ENCODE peak calls at places on chromosomes 7 and 10, in ten cellular contexts. Z, G, B, D, J, Y, V, U, K and I are unnamed samples.

GRCh38 chr7:127330070-127330469 is 62.4 kb downstream of the ZNF800 start:
- DNase-seq in G (no peak), B (no peak), U (no peak), Z (no peak), V (no peak), J (no peak), D (no peak), K (no peak), Y (no peak), I (no peak)

GRCh38 chr7:6284461-6285360 is 12.3 kb upstream of the CYTH3 start:
- DNase-seq in V (no peak), Z (no peak), B (no peak), U (no peak), G (no peak), J (no peak), D (no peak), Y (no peak), K (no peak), I (no peak)

GRCh38 chr7:150949564-150949963 is 28.6 kb downstream of the KCNH2 start:
- DNase-seq in U (no peak), Y (peak), J (no peak), D (no peak), V (no peak), Z (no peak), G (no peak), B (no peak), K (peak), I (no peak)

GRCh38 chr7:47945261-47946015 is 2.8 kb downstream of the PKD1L1 start:
- DNase-seq in U (no peak), Y (peak), Z (peak), K (peak), V (peak), D (peak), J (no peak), G (peak), B (peak), I (peak)

GRCh38 chr10:76033457-76034196 is 602.2 kb downstream of the LRMDA start:
- DNase-seq in G (no peak), B (peak), V (no peak), Z (no peak), J (no peak), K (no peak), U (no peak), D (no peak), Y (no peak), I (no peak)

GRCh38 chr7:35508623-35509400 is 186.1 kb downstream of the HERPUD2 start:
- DNase-seq in U (no peak), K (no peak), D (no peak), B (no peak), G (no peak), Y (no peak), Z (no peak), J (no peak), V (peak), I (no peak)

GRCh38 chr7:75971309-75971960 is 23.0 kb downstream of the TMEM120A start:
- DNase-seq in V (no peak), Z (no peak), K (no peak), D (no peak), J (no peak), Y (no peak), B (no peak), U (no peak), G (no peak), I (no peak)

GRCh38 chr7:17095951-17096350 is 202.5 kb upstream of the AHR start:
- DNase-seq in J (no peak), B (no peak), K (no peak), U (no peak), Y (no peak), V (no peak), D (no peak), G (no peak), Z (no peak), I (no peak)

GRCh38 chr10:78528749-78529204 is 495.1 kb downstream of the RPS24 start:
- DNase-seq in G (peak), K (peak), Z (no peak), J (no peak), B (no peak), U (no peak), D (no peak), Y (no peak), V (no peak), I (no peak)

GRCh38 chr10:110547139-110547761 is 20.2 kb upstream of the SMC3 start:
- DNase-seq in B (peak), J (no peak), Y (no peak), G (peak), D (peak), U (no peak), Z (no peak), K (no peak), V (peak), I (peak)

GRCh38 chr10:24556746-24557742 is 166.6 kb downstream of the ARHGAP21 start:
- DNase-seq in J (peak), V (peak), Z (peak), B (peak), K (no peak), Y (no peak), U (peak), G (no peak), D (peak), I (peak)

GRCh38 chr7:45073843-45074737 is 14.7 kb downstream of the NACAD start:
- DNase-seq in U (no peak), K (no peak), B (no peak), G (no peak), Z (no peak), V (no peak), Y (no peak), D (no peak), J (no peak), I (no peak)

GRCh38 chr10:95236068-95236903 is 42.2 kb downstream of the ACSM6 start:
- DNase-seq in G (no peak), B (peak), K (no peak), V (peak), Y (no peak), J (no peak), D (no peak), Z (peak), U (no peak), I (peak)

GRCh38 chr7:7323921-7324320 is 141.6 kb downstream of the C1GALT1 start:
- DNase-seq in J (no peak), V (no peak), U (no peak), Z (no peak), D (no peak), B (no peak), G (no peak), K (no peak), Y (no peak), I (no peak)

GRCh38 chr7:131948434-131949053 is 392.1 kb upstream of the PODXL start:
- DNase-seq in D (no peak), Z (no peak), Y (no peak), B (peak), U (no peak), V (no peak), G (no peak), J (no peak), K (no peak), I (no peak)

GRCh38 chr7:24051651-24052050 is 232.3 kb upstream of the NPY start:
- DNase-seq in K (no peak), J (no peak), B (no peak), U (no peak), Y (no peak), D (no peak), V (no peak), Z (no peak), G (no peak), I (no peak)

GRCh38 chr7:92584953-92585352 is 5.2 kb downstream of the FAM133B start:
- DNase-seq in D (no peak), J (no peak), U (no peak), K (no peak), V (peak), Z (no peak), B (no peak), G (peak), Y (no peak), I (peak)

GRCh38 chr10:126062132-126063032 is 166.0 kb downstream of the FANK1 start:
- DNase-seq in Z (peak), B (peak), Y (no peak), J (peak), G (no peak), U (peak), K (peak), D (no peak), V (peak), I (peak)

GRCh38 chr10:101297901-101298451 is 56.0 kb upstream of the BTRC start:
- DNase-seq in Y (peak), B (peak), G (no peak), J (peak), D (peak), U (no peak), K (peak), Z (peak), V (peak), I (peak)

GRCh38 chr7:74544706-74545469 is 91.2 kb downstream of the GTF2IRD1 start:
- DNase-seq in K (no peak), J (peak), Z (no peak), G (peak), B (peak), V (peak), D (peak), U (peak), Y (peak), I (peak)

GRCh38 chr7:29102554-29103151 is 43.7 kb downstream of the CPVL start:
- DNase-seq in Y (peak), D (peak), G (peak), U (peak), B (peak), V (peak), K (peak), J (no peak), Z (peak), I (peak)

GRCh38 chr10:22552888-22553378 is 161.4 kb downstream of the PIP4K2A start:
- DNase-seq in J (no peak), D (peak), B (peak), Y (no peak), G (no peak), K (no peak), Z (no peak), V (no peak), U (no peak), I (no peak)

GRCh38 chr10:22605168-22605567 is 109.2 kb downstream of the PIP4K2A start:
- DNase-seq in V (peak), G (no peak), Y (no peak), U (no peak), Z (no peak), B (peak), J (no peak), K (no peak), D (no peak), I (peak)

GRCh38 chr7:132972745-132973144 is 109.1 kb downstream of the CHCHD3 start:
- DNase-seq in V (no peak), Y (no peak), Z (no peak), B (no peak), D (no peak), K (no peak), U (no peak), J (no peak), G (no peak), I (no peak)

GRCh38 chr10:119396008-119396708 is 146.4 kb downstream of the RGS10 start:
- DNase-seq in Z (no peak), K (no peak), B (no peak), G (no peak), V (no peak), U (no peak), J (no peak), D (no peak), Y (no peak), I (no peak)